ENCODE peak calls at places on chromosomes 12 and 14, in five cellular contexts. One of them, this sample, is unnamed. For H3K36me3, the result is how much of the 10 kb centered on the place peaks cover.

GRCh38 chr14:77043177-77043983 is 14.9 kb upstream of the IRF2BPL start:
- DNase-seq in upper lobe of right lung: no peak
- DNase-seq in transverse colon: no peak
- DNase-seq in OCI-LY7: no peak
- DNase-seq in lung: no peak
- DNase-seq in this sample: peak

GRCh38 chr14:91164676-91165075 is 50.8 kb downstream of the DGLUCY start:
- DNase-seq in upper lobe of right lung: peak
- DNase-seq in transverse colon: peak
- DNase-seq in OCI-LY7: no peak
- DNase-seq in lung: peak
- DNase-seq in this sample: no peak

GRCh38 chr12:30996752-30997151 is 70.2 kb downstream of the TSPAN11 start:
- DNase-seq in upper lobe of right lung: no peak
- DNase-seq in transverse colon: no peak
- DNase-seq in OCI-LY7: no peak
- DNase-seq in lung: no peak
- DNase-seq in this sample: no peak

GRCh38 chr12:92170050-92170449 is 24.4 kb upstream of the BTG1 start:
- DNase-seq in upper lobe of right lung: no peak
- DNase-seq in transverse colon: no peak
- DNase-seq in OCI-LY7: no peak
- DNase-seq in lung: no peak
- DNase-seq in this sample: no peak

GRCh38 chr12:42780671-42781070 is 191.1 kb upstream of the PRICKLE1 start:
- DNase-seq in upper lobe of right lung: no peak
- DNase-seq in transverse colon: no peak
- DNase-seq in OCI-LY7: no peak
- DNase-seq in lung: no peak
- DNase-seq in this sample: no peak

GRCh38 chr12:104615048-104615561 is 158.4 kb downstream of the CHST11 start:
- DNase-seq in upper lobe of right lung: no peak
- DNase-seq in transverse colon: peak
- DNase-seq in OCI-LY7: no peak
- DNase-seq in lung: no peak
- DNase-seq in this sample: no peak

GRCh38 chr12:1117371-1117770 is 126.3 kb downstream of the ERC1 start:
- DNase-seq in upper lobe of right lung: no peak
- DNase-seq in transverse colon: no peak
- DNase-seq in OCI-LY7: no peak
- DNase-seq in lung: no peak
- DNase-seq in this sample: no peak

GRCh38 chr14:69346710-69347109 is 51.4 kb downstream of the ERH start:
- DNase-seq in upper lobe of right lung: no peak
- DNase-seq in transverse colon: peak
- DNase-seq in OCI-LY7: no peak
- DNase-seq in lung: no peak
- DNase-seq in this sample: no peak

GRCh38 chr14:76923422-76924362 is 97.5 kb downstream of the LRRC74A start:
- DNase-seq in upper lobe of right lung: no peak
- DNase-seq in transverse colon: no peak
- DNase-seq in OCI-LY7: no peak
- DNase-seq in lung: no peak
- DNase-seq in this sample: no peak

GRCh38 chr12:93127582-93128331 is 198.7 kb upstream of the EEA1 start:
- DNase-seq in upper lobe of right lung: peak
- DNase-seq in transverse colon: peak
- DNase-seq in OCI-LY7: no peak
- DNase-seq in lung: peak
- DNase-seq in this sample: peak

GRCh38 chr12:68237068-68237467 is 11.5 kb upstream of the IL26 start:
- DNase-seq in upper lobe of right lung: no peak
- DNase-seq in transverse colon: no peak
- DNase-seq in OCI-LY7: no peak
- DNase-seq in lung: no peak
- DNase-seq in this sample: no peak

GRCh38 chr12:50527086-50527726 is 22.4 kb downstream of the DIP2B start:
- DNase-seq in upper lobe of right lung: no peak
- DNase-seq in transverse colon: no peak
- DNase-seq in OCI-LY7: no peak
- DNase-seq in lung: no peak
- DNase-seq in this sample: no peak

GRCh38 chr14:60257862-60258261 is 8.8 kb downstream of the PPM1A start:
- DNase-seq in upper lobe of right lung: no peak
- DNase-seq in transverse colon: no peak
- DNase-seq in OCI-LY7: no peak
- DNase-seq in lung: no peak
- DNase-seq in this sample: no peak

GRCh38 chr12:123163227-123163626 is 12.3 kb upstream of the PITPNM2 start:
- DNase-seq in upper lobe of right lung: no peak
- DNase-seq in transverse colon: no peak
- DNase-seq in OCI-LY7: no peak
- DNase-seq in lung: no peak
- DNase-seq in this sample: no peak

GRCh38 chr12:124814741-124815613 is 48.7 kb downstream of the SCARB1 start:
- DNase-seq in upper lobe of right lung: no peak
- DNase-seq in transverse colon: peak
- DNase-seq in OCI-LY7: no peak
- DNase-seq in lung: no peak
- DNase-seq in this sample: no peak

GRCh38 chr12:15846887-15847286 is 35.3 kb upstream of the STRAP start:
- DNase-seq in upper lobe of right lung: no peak
- DNase-seq in transverse colon: no peak
- DNase-seq in OCI-LY7: no peak
- DNase-seq in lung: no peak
- DNase-seq in this sample: peak

GRCh38 chr12:20486233-20486632 is 117.9 kb downstream of the PDE3A start:
- DNase-seq in upper lobe of right lung: no peak
- DNase-seq in transverse colon: no peak
- DNase-seq in OCI-LY7: no peak
- DNase-seq in lung: no peak
- DNase-seq in this sample: no peak
- TF ChIP-seq CTCF in upper lobe of right lung: no peak
- TF ChIP-seq CTCF in transverse colon: no peak
- TF ChIP-seq CTCF in OCI-LY7: no peak
- TF ChIP-seq CTCF in lung: no peak
- TF ChIP-seq CTCF in this sample: peak

GRCh38 chr12:32681272-32681671 is 2.2 kb downstream of the DNM1L start:
- DNase-seq in upper lobe of right lung: no peak
- DNase-seq in transverse colon: no peak
- DNase-seq in OCI-LY7: no peak
- DNase-seq in lung: no peak
- DNase-seq in this sample: no peak
- H3K4me3 ChIP-seq in upper lobe of right lung: no peak
- H3K4me3 ChIP-seq in transverse colon: no peak
- H3K4me3 ChIP-seq in OCI-LY7: peak
- H3K4me3 ChIP-seq in lung: no peak
- H3K4me3 ChIP-seq in this sample: no peak

GRCh38 chr14:93249128-93249831 is 42.2 kb downstream of the UBR7 start:
- DNase-seq in upper lobe of right lung: no peak
- DNase-seq in transverse colon: no peak
- DNase-seq in OCI-LY7: no peak
- DNase-seq in lung: no peak
- DNase-seq in this sample: no peak
- H3K36me3 ChIP-seq in upper lobe of right lung: half or more
- H3K36me3 ChIP-seq in transverse colon: under half
- H3K36me3 ChIP-seq in OCI-LY7: under half
- H3K36me3 ChIP-seq in lung: under half
- H3K36me3 ChIP-seq in this sample: under half

GRCh38 chr14:24188251-24189058 is at the start of gene IPO4:
- DNase-seq in upper lobe of right lung: peak
- DNase-seq in transverse colon: peak
- DNase-seq in OCI-LY7: peak
- DNase-seq in lung: peak
- DNase-seq in this sample: peak
- TF ChIP-seq CTCF in upper lobe of right lung: no peak
- TF ChIP-seq CTCF in transverse colon: no peak
- TF ChIP-seq CTCF in OCI-LY7: no peak
- TF ChIP-seq CTCF in lung: no peak
- TF ChIP-seq CTCF in this sample: no peak

DNA sequence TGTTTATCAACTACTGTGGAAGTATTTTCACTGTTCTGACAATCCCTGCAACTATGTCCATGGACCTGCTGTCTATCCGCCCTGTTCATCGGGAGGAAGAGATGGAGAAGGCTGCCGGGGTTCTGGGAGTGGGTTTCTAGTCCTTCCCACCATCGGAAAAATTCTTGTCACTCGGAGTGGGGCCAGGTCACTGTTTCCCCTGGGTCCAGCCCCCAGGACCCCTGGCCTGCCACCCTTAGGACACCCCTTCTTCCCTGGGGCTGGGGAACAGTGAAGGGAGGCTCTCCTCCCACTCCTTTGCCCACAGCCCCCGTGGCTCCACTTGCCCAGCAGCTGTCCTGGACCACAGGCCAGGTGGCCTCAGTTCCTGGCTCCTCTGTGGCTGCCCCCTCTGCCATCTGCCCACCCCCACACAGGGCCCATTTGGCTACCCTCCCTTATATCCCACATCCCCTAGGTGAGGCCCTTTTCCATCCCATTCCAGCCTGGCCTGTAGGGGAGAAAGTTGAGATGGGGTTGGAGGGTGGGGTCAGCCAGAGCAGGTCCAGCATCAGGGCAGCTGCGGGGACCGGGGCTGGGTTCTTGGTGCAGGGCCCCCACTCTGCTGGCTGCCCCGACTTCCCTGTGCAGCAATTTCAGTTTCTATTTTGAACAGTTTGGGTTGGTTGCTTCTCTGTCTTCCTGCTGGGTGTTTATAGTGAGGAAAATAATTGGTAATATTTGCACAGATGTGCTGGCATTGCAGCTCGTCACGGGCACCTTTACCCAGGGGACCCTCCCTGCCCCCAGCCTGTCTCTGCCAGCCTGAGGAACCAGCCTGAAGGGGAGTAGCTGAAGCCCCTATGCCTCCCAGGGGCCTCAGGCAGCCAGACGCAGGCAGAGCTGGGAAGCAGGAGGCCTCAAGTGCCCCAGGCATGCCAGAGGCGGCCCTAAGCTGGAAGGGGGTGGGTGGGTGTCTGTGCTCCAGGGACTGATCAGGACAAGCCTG is 23.5 kb downstream of the SYNDIG1L start:
- DNase-seq in upper lobe of right lung: no peak
- DNase-seq in transverse colon: no peak
- DNase-seq in OCI-LY7: peak
- DNase-seq in lung: no peak
- DNase-seq in this sample: no peak
- H3K4me3 ChIP-seq in upper lobe of right lung: no peak
- H3K4me3 ChIP-seq in transverse colon: no peak
- H3K4me3 ChIP-seq in OCI-LY7: peak
- H3K4me3 ChIP-seq in lung: no peak
- H3K4me3 ChIP-seq in this sample: no peak

This sample was measured in BJ.